ENCODE peak calls at places on chromosome 21, in five cellular contexts. Q, H, B, W and K are unnamed samples.
A peak's percentile ranks its signal among the peaks of the same experiment; 100 is the strongest.

GRCh38 chr21:44835647-44835973 is 17.7 kb upstream of the SUMO3 start:
- DNase-seq in B (no peak), W (no peak), H (no peak), Q (no peak), K (no peak)

GRCh38 chr21:26835027-26835713 is 10.0 kb downstream of the ADAMTS1 start:
- DNase-seq in W (peak; percentile 80), H (no peak), B (no peak), Q (peak; percentile 13), K (no peak)

GRCh38 chr21:16419188-16419874 is 689.5 kb downstream of the USP25 start:
- DNase-seq in W (no peak), B (peak; percentile 96), Q (no peak), H (peak; percentile 70), K (no peak)

GRCh38 chr21:46114963-46115362 is 17.1 kb downstream of the COL6A2 start:
- DNase-seq in B (no peak), Q (no peak), W (no peak), H (no peak), K (no peak)

GRCh38 chr21:36260030-36260787 is 59.8 kb upstream of the MORC3 start:
- DNase-seq in H (peak; percentile 73), Q (peak; percentile 79), B (peak; percentile 10), W (peak; percentile 49), K (peak; percentile 74)

GRCh38 chr21:17658931-17659330 is 46.2 kb upstream of the BTG3 start:
- DNase-seq in H (no peak), B (no peak), Q (no peak), W (no peak), K (no peak)

GRCh38 chr21:16162953-16163352 is 433.2 kb downstream of the USP25 start:
- DNase-seq in W (no peak), B (no peak), H (no peak), Q (no peak), K (no peak)

GRCh38 chr21:45136927-45137611 is 62.7 kb downstream of the ADARB1 start:
- DNase-seq in H (peak; percentile 79), B (peak; percentile 50), W (peak; percentile 70), Q (peak; percentile 89), K (peak; percentile 89)

GRCh38 chr21:32007461-32007860 is 134.6 kb downstream of the HUNK start:
- DNase-seq in H (no peak), B (no peak), W (peak; percentile 18), Q (peak; percentile 18), K (peak; percentile 35)

GRCh38 chr21:35291034-35291433 is 241.9 kb upstream of the RUNX1 start:
- DNase-seq in H (no peak), W (peak; percentile 73), B (no peak), Q (no peak), K (no peak)

GRCh38 chr21:16264314-16264713 is 534.5 kb downstream of the USP25 start:
- DNase-seq in W (no peak), Q (no peak), H (no peak), B (no peak), K (no peak)

GRCh38 chr21:43609501-43610340 is 49.6 kb downstream of the HSF2BP start:
- DNase-seq in W (peak; percentile 94), B (peak; percentile 99), H (no peak), Q (peak; percentile 53), K (no peak)

GRCh38 chr21:36330904-36331303 is 10.9 kb downstream of the MORC3 start:
- DNase-seq in B (peak; percentile 7), H (peak; percentile 41), W (peak; percentile 39), Q (peak; percentile 68), K (peak; percentile 58)

GRCh38 chr21:19864456-19864855 is 1133.8 kb upstream of the NCAM2 start:
- DNase-seq in W (no peak), H (no peak), B (no peak), Q (no peak), K (no peak)